ENCODE peak calls at places on chromosomes 1 and 21, in ten cellular contexts. V is endothelial cell, W is HEK293T, E is SHP77 treated with DMSO at 0.1 percent for 48 hours, R is fibroblast of pulmonary artery, P is NCI-H2029, L is COLO829, A is mesenchymal stem cell, F is A549, Q is ACHN. O is an unnamed sample.

GRCh38 chr1:58769809-58770345 is 14.0 kb downstream of the JUN start:
- DNase-seq in V (no peak), W (no peak), E (no peak), R (no peak), P (no peak), L (no peak), A (no peak), F (no peak), Q (no peak), O (no peak)

GRCh38 chr1:19209439-19209989 is 552 bp downstream of the UBR4 start:
- DNase-seq in V (no peak), W (peak; percentile 20), E (no peak), R (peak; percentile 53), P (no peak), L (no peak), A (peak; percentile 73), F (peak; percentile 39), Q (peak; percentile 60), O (no peak)

GRCh38 chr1:25694167-25694566 is 77.6 kb downstream of the MAN1C1 start:
- DNase-seq in V (no peak), W (no peak), E (no peak), R (no peak), P (no peak), L (no peak), A (peak; percentile 68), F (no peak), Q (no peak), O (no peak)

GRCh38 chr1:208866351-208866750 is 622.2 kb upstream of the PLXNA2 start:
- DNase-seq in V (no peak), W (no peak), E (no peak), R (no peak), P (no peak), L (no peak), A (no peak), F (no peak), Q (no peak), O (no peak)

GRCh38 chr1:230365723-230366307 is 60.3 kb downstream of the PGBD5 start:
- DNase-seq in V (no peak), W (peak; percentile 28), E (no peak), R (no peak), P (peak; percentile 17), L (no peak), A (no peak), F (no peak), Q (no peak), O (no peak)

GRCh38 chr1:160291248-160292220 is 6.6 kb upstream of the PEX19 start:
- DNase-seq in V (peak; percentile 43), W (peak; percentile 80), E (peak; percentile 1), R (peak; percentile 81), P (peak; percentile 22), L (peak; percentile 69), A (peak; percentile 74), F (peak; percentile 76), Q (peak; percentile 63), O (peak; percentile 19)

GRCh38 chr1:9066945-9067807 is 2.3 kb downstream of the SLC2A5 start:
- DNase-seq in V (no peak), W (no peak), E (no peak), R (peak; percentile 89), P (no peak), L (no peak), A (peak; percentile 91), F (no peak), Q (no peak), O (no peak)

GRCh38 chr21:35170244-35170756 is 121.2 kb upstream of the RUNX1 start:
- DNase-seq in V (no peak), W (no peak), E (no peak), R (no peak), P (no peak), L (no peak), A (no peak), F (no peak), Q (no peak), O (no peak)

GRCh38 chr1:15584489-15585363 is at the start of gene AGMAT:
- DNase-seq in V (peak; percentile 47), W (peak; percentile 46), E (no peak), R (peak; percentile 25), P (no peak), L (no peak), A (peak; percentile 52), F (peak; percentile 76), Q (peak; percentile 48), O (peak; percentile 71)

GRCh38 chr1:101816262-101816661 is 180.5 kb downstream of the OLFM3 start:
- DNase-seq in V (no peak), W (no peak), E (no peak), R (no peak), P (no peak), L (no peak), A (no peak), F (no peak), Q (no peak), O (no peak)

GRCh38 chr21:33359446-33359845 is 34.7 kb downstream of the IFNAR1 start:
- DNase-seq in V (no peak), W (no peak), E (no peak), R (no peak), P (no peak), L (no peak), A (no peak), F (no peak), Q (no peak), O (no peak)

GRCh38 chr1:18645172-18646090 is 14.8 kb downstream of the PAX7 start:
- DNase-seq in V (no peak), W (no peak), E (no peak), R (no peak), P (no peak), L (no peak), A (no peak), F (no peak), Q (no peak), O (no peak)

GRCh38 chr21:42062543-42063022 is 8.5 kb upstream of the UMODL1 start:
- DNase-seq in V (no peak), W (no peak), E (no peak), R (no peak), P (no peak), L (no peak), A (no peak), F (no peak), Q (no peak), O (no peak)

GRCh38 chr1:58888776-58889341 is 105.0 kb upstream of the JUN start:
- DNase-seq in V (no peak), W (no peak), E (no peak), R (no peak), P (no peak), L (no peak), A (no peak), F (no peak), Q (no peak), O (no peak)

GRCh38 chr1:108057536-108057935 is 92.6 kb upstream of the VAV3 start:
- DNase-seq in V (peak; percentile 56), W (no peak), E (no peak), R (peak; percentile 72), P (peak; percentile 7), L (no peak), A (peak; percentile 70), F (no peak), Q (no peak), O (no peak)

GRCh38 chr1:51504806-51505525 is 14.1 kb downstream of the EPS15 start:
- DNase-seq in V (no peak), W (no peak), E (no peak), R (no peak), P (no peak), L (no peak), A (no peak), F (no peak), Q (no peak), O (no peak)

GRCh38 chr1:86846166-86846647 is 67.7 kb downstream of the SELENOF start:
- DNase-seq in V (no peak), W (no peak), E (no peak), R (peak; percentile 91), P (no peak), L (peak; percentile 3), A (peak; percentile 80), F (peak; percentile 5), Q (no peak), O (no peak)

GRCh38 chr1:151352001-151352718 is 5.1 kb upstream of the RFX5 start:
- DNase-seq in V (no peak), W (no peak), E (no peak), R (peak; percentile 65), P (peak; percentile 51), L (no peak), A (peak; percentile 47), F (peak; percentile 23), Q (no peak), O (no peak)

GRCh38 chr1:118335372-118335771 is 150.3 kb upstream of the SPAG17 start:
- DNase-seq in V (no peak), W (no peak), E (no peak), R (peak; percentile 18), P (peak; percentile 5), L (no peak), A (no peak), F (no peak), Q (no peak), O (no peak)

GRCh38 chr1:91120421-91120820 is 98.6 kb upstream of the ZNF644 start:
- DNase-seq in V (no peak), W (no peak), E (no peak), R (peak; percentile 1), P (no peak), L (no peak), A (no peak), F (no peak), Q (no peak), O (peak; percentile 20)

GRCh38 chr1:16367968-16368910 is 1.2 kb downstream of the SZRD1 start:
- DNase-seq in V (no peak), W (no peak), E (no peak), R (peak; percentile 33), P (no peak), L (no peak), A (peak; percentile 58), F (no peak), Q (peak; percentile 11), O (no peak)

GRCh38 chr1:231869364-231869763 is 242.8 kb downstream of the DISC1 start:
- DNase-seq in V (no peak), W (no peak), E (no peak), R (no peak), P (no peak), L (no peak), A (no peak), F (no peak), Q (no peak), O (no peak)

GRCh38 chr21:28215214-28215954 is 777.3 kb downstream of the LTN1 start:
- DNase-seq in V (no peak), W (no peak), E (no peak), R (peak; percentile 88), P (no peak), L (no peak), A (peak; percentile 35), F (no peak), Q (no peak), O (no peak)

GRCh38 chr1:209190591-209191241 is 392.8 kb upstream of the CAMK1G start:
- DNase-seq in V (peak; percentile 75), W (peak; percentile 77), E (peak; percentile 59), R (peak; percentile 49), P (peak; percentile 16), L (peak; percentile 39), A (peak; percentile 45), F (peak; percentile 46), Q (peak; percentile 80), O (no peak)

GRCh38 chr1:203082571-203083462 is 3.0 kb downstream of the MYOG start:
- DNase-seq in V (no peak), W (no peak), E (no peak), R (no peak), P (no peak), L (no peak), A (no peak), F (no peak), Q (no peak), O (no peak)

GRCh38 chr1:56442456-56442855 is 136.9 kb downstream of the PLPP3 start:
- DNase-seq in V (no peak), W (no peak), E (no peak), R (no peak), P (no peak), L (no peak), A (no peak), F (no peak), Q (no peak), O (no peak)

GRCh38 chr1:223242971-223243370 is 99.9 kb upstream of the TLR5 start:
- DNase-seq in V (no peak), W (no peak), E (no peak), R (no peak), P (no peak), L (no peak), A (no peak), F (no peak), Q (no peak), O (no peak)

GRCh38 chr1:85495556-85495955 is 30.6 kb upstream of the DDAH1 start:
- DNase-seq in V (no peak), W (no peak), E (no peak), R (peak; percentile 17), P (peak; percentile 50), L (no peak), A (peak; percentile 55), F (peak; percentile 41), Q (no peak), O (no peak)